ENCODE peak calls at places on chromosomes 12 and 14, in ten cellular contexts. I is endothelial cell of umbilical vein, W is upper lobe of right lung, B is H1, U is heart right ventricle, N is nephron progenitor cell, D is NB4, F is endothelial cell, C is mesothelial cell of epicardium, O is neural crest cell. X is an unnamed sample.
A peak's percentile ranks its signal among the peaks of the same experiment; 100 is the strongest.

GRCh38 chr12:23760495-23760894 is 189.0 kb downstream of the SOX5 start:
- DNase-seq in B (no peak), C (no peak), D (no peak), F (no peak), N (no peak), I (no peak), W (no peak), U (no peak), O (no peak), X (no peak)

GRCh38 chr12:2035421-2036080 is 17.2 kb upstream of the CACNA1C start:
- DNase-seq in O (no peak), B (no peak), D (peak; percentile 83), F (no peak), U (no peak), W (no peak), I (no peak), N (no peak), C (no peak), X (no peak)

GRCh38 chr12:24494401-24494800 is 454.5 kb downstream of the BCAT1 start:
- DNase-seq in D (no peak), I (no peak), C (no peak), U (no peak), B (no peak), N (no peak), O (no peak), F (no peak), W (no peak), X (no peak)

GRCh38 chr14:53306926-53307325 is 153.8 kb upstream of the DDHD1 start:
- DNase-seq in D (peak; percentile 24), F (no peak), O (peak; percentile 57), I (no peak), C (no peak), B (no peak), N (no peak), W (no peak), U (no peak), X (peak; percentile 26)

GRCh38 chr14:32938719-32939253 is at the start of gene NPAS3:
- DNase-seq in B (no peak), U (no peak), I (no peak), W (no peak), C (peak; percentile 51), N (peak; percentile 63), D (no peak), O (no peak), F (peak; percentile 46), X (no peak)

GRCh38 chr14:64218344-64219240 is 75.6 kb downstream of the ESR2 start:
- DNase-seq in I (no peak), W (no peak), D (no peak), F (no peak), N (no peak), B (no peak), C (no peak), U (peak; percentile 35), O (no peak), X (no peak)

GRCh38 chr12:97476255-97476654 is 13.7 kb downstream of the RMST start:
- DNase-seq in C (no peak), U (no peak), I (no peak), D (no peak), N (no peak), O (no peak), W (no peak), B (no peak), F (no peak), X (no peak)

GRCh38 chr12:8087666-8088065 is 5.6 kb downstream of the NECAP1 start:
- DNase-seq in F (no peak), D (no peak), B (no peak), I (no peak), C (no peak), O (no peak), U (no peak), W (no peak), N (no peak), X (no peak)

GRCh38 chr12:108697905-108698304 is 33.4 kb downstream of the CORO1C start:
- DNase-seq in D (no peak), O (no peak), B (no peak), I (no peak), N (no peak), U (no peak), W (no peak), C (no peak), F (no peak), X (no peak)

GRCh38 chr14:60684203-60684602 is 34.9 kb upstream of the SIX1 start:
- DNase-seq in C (no peak), U (no peak), N (no peak), B (no peak), D (no peak), W (no peak), F (no peak), I (no peak), O (no peak), X (no peak)

GRCh38 chr14:34851395-34851794 is 23.8 kb downstream of the BAZ1A start:
- DNase-seq in I (peak; percentile 15), B (no peak), W (no peak), O (no peak), D (no peak), U (no peak), C (no peak), F (no peak), N (no peak), X (no peak)

GRCh38 chr14:101183376-101184103 is 280.0 kb upstream of the RTL1 start:
- DNase-seq in B (peak; percentile 15), F (peak; percentile 90), D (no peak), O (peak; percentile 81), U (no peak), I (peak; percentile 9), W (peak; percentile 63), C (peak; percentile 80), N (peak; percentile 85), X (peak; percentile 42)
- TF ChIP-seq CTCF in B (peak; percentile 90), F (peak; percentile 70), D (no peak), O (peak; percentile 73), U (no peak), I (peak; percentile 40), W (peak; percentile 33), C (peak; percentile 65), N (peak; percentile 70), X (peak; percentile 67)

GRCh38 chr12:77047341-77048202 is 17.8 kb downstream of the E2F7 start:
- DNase-seq in F (no peak), D (no peak), I (no peak), B (no peak), C (no peak), U (no peak), N (no peak), O (no peak), W (no peak), X (no peak)
- TF ChIP-seq CTCF in F (no peak), D (no peak), I (no peak), B (no peak), C (no peak), U (no peak), N (no peak), O (no peak), W (no peak), X (no peak)

DNA sequence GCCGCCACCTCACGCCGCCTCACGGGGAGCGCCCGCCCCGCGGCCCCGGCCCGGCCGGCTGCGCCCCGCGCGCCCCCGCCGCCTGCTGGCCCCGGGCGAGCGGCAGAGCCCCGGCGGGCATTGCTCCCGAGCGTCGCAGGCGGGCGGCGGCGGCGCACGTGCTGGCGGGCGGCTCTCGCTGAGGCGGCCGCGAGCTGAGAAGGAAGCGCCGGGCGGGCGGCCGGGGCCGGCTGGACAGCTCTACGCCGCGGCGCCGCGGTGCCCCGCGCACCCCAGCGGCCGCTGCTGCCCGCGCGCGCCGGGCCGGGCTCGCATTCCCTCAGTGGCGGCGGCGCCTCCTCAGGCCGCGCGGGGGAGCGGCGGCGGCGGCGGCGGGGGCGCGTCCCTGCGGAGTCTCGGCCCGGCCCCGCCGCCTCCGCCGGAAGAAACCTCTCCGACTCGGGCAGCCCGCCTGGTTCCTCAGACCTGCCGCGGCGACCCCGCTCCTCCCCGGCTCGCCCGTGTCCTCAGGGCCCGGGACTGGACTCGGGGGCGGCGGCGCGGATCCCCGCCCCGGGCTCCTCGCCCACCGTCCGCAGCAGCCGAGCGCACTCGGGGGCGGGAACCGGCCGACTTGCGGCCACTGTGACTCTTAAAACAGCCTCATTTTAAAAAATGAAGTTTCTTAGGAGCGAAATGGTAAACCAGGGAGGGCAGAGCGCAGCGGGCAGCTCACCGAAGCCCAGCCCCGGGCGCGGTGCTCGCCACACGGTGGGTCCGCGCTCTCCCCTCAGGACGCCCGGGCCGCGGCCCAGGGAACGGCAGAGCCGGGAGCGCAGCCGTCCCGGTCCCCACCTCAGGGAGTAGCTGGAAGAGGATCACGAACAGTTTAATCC is at the start of gene PITPNM2:
- DNase-seq in C (peak; percentile 63), D (peak; percentile 84), F (peak; percentile 62), I (peak; percentile 41), W (peak; percentile 85), O (peak; percentile 55), N (peak; percentile 77), B (no peak), U (peak; percentile 50), X (peak; percentile 71)
- TF ChIP-seq CTCF in C (no peak), D (no peak), F (no peak), I (no peak), W (no peak), O (no peak), N (no peak), B (no peak), U (peak; percentile 9), X (peak; percentile 33)

GRCh38 chr12:130143136-130143535 is 19.1 kb upstream of the FZD10 start:
- DNase-seq in D (no peak), I (no peak), B (no peak), O (no peak), N (no peak), W (no peak), C (no peak), F (no peak), U (no peak), X (no peak)

GRCh38 chr12:130142736-130143135 is 19.5 kb upstream of the FZD10 start:
- DNase-seq in O (no peak), D (no peak), I (no peak), F (no peak), N (no peak), W (no peak), C (no peak), U (no peak), B (no peak), X (no peak)

GRCh38 chr12:130141105-130141504 is 21.2 kb upstream of the FZD10 start:
- DNase-seq in D (no peak), N (no peak), W (no peak), F (no peak), U (no peak), I (no peak), B (no peak), O (no peak), C (no peak), X (no peak)

GRCh38 chr12:130139971-130140547 is 22.2 kb upstream of the FZD10 start:
- DNase-seq in F (no peak), N (no peak), O (no peak), W (no peak), I (no peak), D (no peak), C (no peak), U (no peak), B (no peak), X (no peak)

DNA sequence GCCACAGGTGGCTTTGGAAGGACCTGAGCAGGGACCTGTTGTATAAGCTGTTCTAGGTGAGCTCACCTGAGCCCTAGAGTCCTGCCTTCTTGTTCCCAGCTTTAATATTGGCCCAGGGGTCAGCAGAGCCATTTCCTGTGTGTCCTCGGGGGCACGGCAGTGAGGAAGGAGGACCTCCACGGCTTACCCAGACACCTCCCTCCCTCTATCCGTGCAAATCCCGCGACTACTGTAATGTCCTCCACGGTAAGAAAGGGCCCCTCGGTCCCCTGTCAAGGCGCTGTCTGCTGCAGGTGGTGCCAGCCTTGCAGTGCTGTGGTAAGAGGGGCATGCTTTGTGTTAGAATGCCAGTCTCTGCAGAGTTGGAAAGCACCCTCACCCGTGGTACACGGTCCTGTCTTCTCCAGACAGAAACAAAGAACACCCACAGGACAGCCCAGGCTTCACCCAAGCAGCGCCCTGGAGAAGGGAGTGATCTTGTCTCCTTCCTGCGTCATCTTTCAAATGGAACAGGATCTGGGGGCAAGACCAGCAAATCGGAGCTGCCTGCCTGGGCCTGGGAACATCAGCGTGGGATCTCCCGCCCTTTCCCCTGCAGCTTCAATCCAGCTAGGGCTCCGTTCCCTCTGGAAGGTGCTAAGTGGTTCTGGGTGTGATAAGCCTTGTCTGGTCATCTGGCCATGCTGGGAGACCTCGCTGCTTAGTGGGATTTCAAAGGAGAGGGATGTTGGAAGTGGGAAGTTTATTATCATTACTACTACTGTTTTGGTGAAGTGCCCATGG is 20.2 kb upstream of the FZD10 start:
- DNase-seq in O (no peak), C (no peak), U (no peak), B (no peak), F (no peak), N (no peak), D (no peak), W (no peak), I (no peak), X (no peak)
- TF ChIP-seq CTCF in O (no peak), C (no peak), U (no peak), B (no peak), F (no peak), N (no peak), D (no peak), W (no peak), I (no peak), X (no peak)

X was measured in uterus.